ENCODE peak calls at places on chromosome 3, in eight cellular contexts. One of them, this sample, is unnamed.

GRCh38 chr3:20511863-20512262 is 325.9 kb upstream of the SGO1 start:
- DNase-seq in GM13976: peak
- DNase-seq in activated CD8-positive, alpha-beta memory T cell treated with anti-CD3 and anti-CD28 coated beads, Interleukin-2, amount 50 U/mL, for 48 hours: no peak
- DNase-seq in posterior vena cava: no peak
- DNase-seq in NCI-H1694: peak
- DNase-seq in left colon: no peak
- DNase-seq in brain microvascular endothelial cell: peak
- DNase-seq in stimulated activated CD4-positive, alpha-beta T cell treated with anti-CD3 and anti-CD28 coated beads, TNF-alpha, amount 100 ng/mL, for 4 hours: no peak
- DNase-seq in this sample: no peak

GRCh38 chr3:113287111-113287817 is 75.9 kb downstream of the BOC start:
- DNase-seq in GM13976: peak
- DNase-seq in activated CD8-positive, alpha-beta memory T cell treated with anti-CD3 and anti-CD28 coated beads, Interleukin-2, amount 50 U/mL, for 48 hours: no peak
- DNase-seq in posterior vena cava: no peak
- DNase-seq in NCI-H1694: peak
- DNase-seq in left colon: no peak
- DNase-seq in brain microvascular endothelial cell: peak
- DNase-seq in stimulated activated CD4-positive, alpha-beta T cell treated with anti-CD3 and anti-CD28 coated beads, TNF-alpha, amount 100 ng/mL, for 4 hours: no peak
- DNase-seq in this sample: no peak

GRCh38 chr3:171354049-171354705 is 106.0 kb downstream of the TNIK start:
- DNase-seq in GM13976: no peak
- DNase-seq in activated CD8-positive, alpha-beta memory T cell treated with anti-CD3 and anti-CD28 coated beads, Interleukin-2, amount 50 U/mL, for 48 hours: no peak
- DNase-seq in posterior vena cava: no peak
- DNase-seq in NCI-H1694: no peak
- DNase-seq in left colon: no peak
- DNase-seq in brain microvascular endothelial cell: no peak
- DNase-seq in stimulated activated CD4-positive, alpha-beta T cell treated with anti-CD3 and anti-CD28 coated beads, TNF-alpha, amount 100 ng/mL, for 4 hours: no peak
- DNase-seq in this sample: no peak

GRCh38 chr3:13107661-13108060 is 34.4 kb upstream of the IQSEC1 start:
- DNase-seq in GM13976: no peak
- DNase-seq in activated CD8-positive, alpha-beta memory T cell treated with anti-CD3 and anti-CD28 coated beads, Interleukin-2, amount 50 U/mL, for 48 hours: no peak
- DNase-seq in posterior vena cava: peak
- DNase-seq in NCI-H1694: no peak
- DNase-seq in left colon: no peak
- DNase-seq in brain microvascular endothelial cell: no peak
- DNase-seq in stimulated activated CD4-positive, alpha-beta T cell treated with anti-CD3 and anti-CD28 coated beads, TNF-alpha, amount 100 ng/mL, for 4 hours: no peak
- DNase-seq in this sample: no peak

GRCh38 chr3:48247401-48247807 is 6.5 kb downstream of the ZNF589 start:
- DNase-seq in GM13976: no peak
- DNase-seq in activated CD8-positive, alpha-beta memory T cell treated with anti-CD3 and anti-CD28 coated beads, Interleukin-2, amount 50 U/mL, for 48 hours: no peak
- DNase-seq in posterior vena cava: peak
- DNase-seq in NCI-H1694: no peak
- DNase-seq in left colon: no peak
- DNase-seq in brain microvascular endothelial cell: no peak
- DNase-seq in stimulated activated CD4-positive, alpha-beta T cell treated with anti-CD3 and anti-CD28 coated beads, TNF-alpha, amount 100 ng/mL, for 4 hours: no peak
- DNase-seq in this sample: no peak

GRCh38 chr3:105944721-105945120 is 75.9 kb upstream of the CBLB start:
- DNase-seq in GM13976: no peak
- DNase-seq in activated CD8-positive, alpha-beta memory T cell treated with anti-CD3 and anti-CD28 coated beads, Interleukin-2, amount 50 U/mL, for 48 hours: no peak
- DNase-seq in posterior vena cava: no peak
- DNase-seq in NCI-H1694: no peak
- DNase-seq in left colon: no peak
- DNase-seq in brain microvascular endothelial cell: peak
- DNase-seq in stimulated activated CD4-positive, alpha-beta T cell treated with anti-CD3 and anti-CD28 coated beads, TNF-alpha, amount 100 ng/mL, for 4 hours: no peak
- DNase-seq in this sample: no peak

GRCh38 chr3:107124885-107125284 is 252.4 kb upstream of the CCDC54 start:
- DNase-seq in GM13976: no peak
- DNase-seq in activated CD8-positive, alpha-beta memory T cell treated with anti-CD3 and anti-CD28 coated beads, Interleukin-2, amount 50 U/mL, for 48 hours: no peak
- DNase-seq in posterior vena cava: no peak
- DNase-seq in NCI-H1694: no peak
- DNase-seq in left colon: no peak
- DNase-seq in brain microvascular endothelial cell: peak
- DNase-seq in stimulated activated CD4-positive, alpha-beta T cell treated with anti-CD3 and anti-CD28 coated beads, TNF-alpha, amount 100 ng/mL, for 4 hours: no peak
- DNase-seq in this sample: no peak

GRCh38 chr3:55828712-55829111 is 341.6 kb upstream of the WNT5A start:
- DNase-seq in GM13976: no peak
- DNase-seq in activated CD8-positive, alpha-beta memory T cell treated with anti-CD3 and anti-CD28 coated beads, Interleukin-2, amount 50 U/mL, for 48 hours: no peak
- DNase-seq in posterior vena cava: no peak
- DNase-seq in NCI-H1694: no peak
- DNase-seq in left colon: no peak
- DNase-seq in brain microvascular endothelial cell: no peak
- DNase-seq in stimulated activated CD4-positive, alpha-beta T cell treated with anti-CD3 and anti-CD28 coated beads, TNF-alpha, amount 100 ng/mL, for 4 hours: no peak
- DNase-seq in this sample: no peak

GRCh38 chr3:184568918-184569829 is 7.6 kb downstream of the EPHB3 start:
- DNase-seq in GM13976: no peak
- DNase-seq in activated CD8-positive, alpha-beta memory T cell treated with anti-CD3 and anti-CD28 coated beads, Interleukin-2, amount 50 U/mL, for 48 hours: peak
- DNase-seq in posterior vena cava: peak
- DNase-seq in NCI-H1694: peak
- DNase-seq in left colon: peak
- DNase-seq in brain microvascular endothelial cell: peak
- DNase-seq in stimulated activated CD4-positive, alpha-beta T cell treated with anti-CD3 and anti-CD28 coated beads, TNF-alpha, amount 100 ng/mL, for 4 hours: no peak
- DNase-seq in this sample: peak

GRCh38 chr3:155572085-155572484 is 172.8 kb downstream of the PLCH1 start:
- DNase-seq in GM13976: no peak
- DNase-seq in activated CD8-positive, alpha-beta memory T cell treated with anti-CD3 and anti-CD28 coated beads, Interleukin-2, amount 50 U/mL, for 48 hours: no peak
- DNase-seq in posterior vena cava: no peak
- DNase-seq in NCI-H1694: peak
- DNase-seq in left colon: no peak
- DNase-seq in brain microvascular endothelial cell: no peak
- DNase-seq in stimulated activated CD4-positive, alpha-beta T cell treated with anti-CD3 and anti-CD28 coated beads, TNF-alpha, amount 100 ng/mL, for 4 hours: no peak
- DNase-seq in this sample: no peak

GRCh38 chr3:149203758-149204157 is 17.9 kb downstream of the CP start:
- DNase-seq in GM13976: peak
- DNase-seq in activated CD8-positive, alpha-beta memory T cell treated with anti-CD3 and anti-CD28 coated beads, Interleukin-2, amount 50 U/mL, for 48 hours: no peak
- DNase-seq in posterior vena cava: no peak
- DNase-seq in NCI-H1694: no peak
- DNase-seq in left colon: no peak
- DNase-seq in brain microvascular endothelial cell: no peak
- DNase-seq in stimulated activated CD4-positive, alpha-beta T cell treated with anti-CD3 and anti-CD28 coated beads, TNF-alpha, amount 100 ng/mL, for 4 hours: no peak
- DNase-seq in this sample: no peak

GRCh38 chr3:126570103-126570541 is 11.4 kb upstream of the C3orf22 start:
- DNase-seq in GM13976: peak
- DNase-seq in activated CD8-positive, alpha-beta memory T cell treated with anti-CD3 and anti-CD28 coated beads, Interleukin-2, amount 50 U/mL, for 48 hours: peak
- DNase-seq in posterior vena cava: no peak
- DNase-seq in NCI-H1694: no peak
- DNase-seq in left colon: no peak
- DNase-seq in brain microvascular endothelial cell: no peak
- DNase-seq in stimulated activated CD4-positive, alpha-beta T cell treated with anti-CD3 and anti-CD28 coated beads, TNF-alpha, amount 100 ng/mL, for 4 hours: no peak
- DNase-seq in this sample: no peak

GRCh38 chr3:186220886-186221285 is 112.0 kb upstream of the ETV5 start:
- DNase-seq in GM13976: no peak
- DNase-seq in activated CD8-positive, alpha-beta memory T cell treated with anti-CD3 and anti-CD28 coated beads, Interleukin-2, amount 50 U/mL, for 48 hours: no peak
- DNase-seq in posterior vena cava: no peak
- DNase-seq in NCI-H1694: no peak
- DNase-seq in left colon: no peak
- DNase-seq in brain microvascular endothelial cell: no peak
- DNase-seq in stimulated activated CD4-positive, alpha-beta T cell treated with anti-CD3 and anti-CD28 coated beads, TNF-alpha, amount 100 ng/mL, for 4 hours: no peak
- DNase-seq in this sample: no peak

GRCh38 chr3:25097023-25097422 is 331.0 kb upstream of the RARB start:
- DNase-seq in GM13976: no peak
- DNase-seq in activated CD8-positive, alpha-beta memory T cell treated with anti-CD3 and anti-CD28 coated beads, Interleukin-2, amount 50 U/mL, for 48 hours: no peak
- DNase-seq in posterior vena cava: no peak
- DNase-seq in NCI-H1694: no peak
- DNase-seq in left colon: no peak
- DNase-seq in brain microvascular endothelial cell: no peak
- DNase-seq in stimulated activated CD4-positive, alpha-beta T cell treated with anti-CD3 and anti-CD28 coated beads, TNF-alpha, amount 100 ng/mL, for 4 hours: no peak
- DNase-seq in this sample: no peak

GRCh38 chr3:127714866-127715265 is 42.1 kb downstream of the ABTB1 start:
- DNase-seq in GM13976: no peak
- DNase-seq in activated CD8-positive, alpha-beta memory T cell treated with anti-CD3 and anti-CD28 coated beads, Interleukin-2, amount 50 U/mL, for 48 hours: no peak
- DNase-seq in posterior vena cava: peak
- DNase-seq in NCI-H1694: no peak
- DNase-seq in left colon: no peak
- DNase-seq in brain microvascular endothelial cell: no peak
- DNase-seq in stimulated activated CD4-positive, alpha-beta T cell treated with anti-CD3 and anti-CD28 coated beads, TNF-alpha, amount 100 ng/mL, for 4 hours: no peak
- DNase-seq in this sample: no peak

GRCh38 chr3:194132465-194133358 is 3.2 kb upstream of the HES1 start:
- DNase-seq in GM13976: no peak
- DNase-seq in activated CD8-positive, alpha-beta memory T cell treated with anti-CD3 and anti-CD28 coated beads, Interleukin-2, amount 50 U/mL, for 48 hours: no peak
- DNase-seq in posterior vena cava: no peak
- DNase-seq in NCI-H1694: no peak
- DNase-seq in left colon: no peak
- DNase-seq in brain microvascular endothelial cell: no peak
- DNase-seq in stimulated activated CD4-positive, alpha-beta T cell treated with anti-CD3 and anti-CD28 coated beads, TNF-alpha, amount 100 ng/mL, for 4 hours: no peak
- DNase-seq in this sample: no peak

GRCh38 chr3:47022540-47023161 is 43.2 kb downstream of the NBEAL2 start:
- DNase-seq in GM13976: no peak
- DNase-seq in activated CD8-positive, alpha-beta memory T cell treated with anti-CD3 and anti-CD28 coated beads, Interleukin-2, amount 50 U/mL, for 48 hours: no peak
- DNase-seq in posterior vena cava: no peak
- DNase-seq in NCI-H1694: no peak
- DNase-seq in left colon: peak
- DNase-seq in brain microvascular endothelial cell: no peak
- DNase-seq in stimulated activated CD4-positive, alpha-beta T cell treated with anti-CD3 and anti-CD28 coated beads, TNF-alpha, amount 100 ng/mL, for 4 hours: no peak
- DNase-seq in this sample: peak

GRCh38 chr3:50627407-50628051 is 10.6 kb downstream of the MAPKAPK3 start:
- DNase-seq in GM13976: peak
- DNase-seq in activated CD8-positive, alpha-beta memory T cell treated with anti-CD3 and anti-CD28 coated beads, Interleukin-2, amount 50 U/mL, for 48 hours: no peak
- DNase-seq in posterior vena cava: peak
- DNase-seq in NCI-H1694: no peak
- DNase-seq in left colon: no peak
- DNase-seq in brain microvascular endothelial cell: peak
- DNase-seq in stimulated activated CD4-positive, alpha-beta T cell treated with anti-CD3 and anti-CD28 coated beads, TNF-alpha, amount 100 ng/mL, for 4 hours: no peak
- DNase-seq in this sample: no peak

GRCh38 chr3:158105124-158105709 is 1.0 kb downstream of the SHOX2 start:
- DNase-seq in GM13976: peak
- DNase-seq in activated CD8-positive, alpha-beta memory T cell treated with anti-CD3 and anti-CD28 coated beads, Interleukin-2, amount 50 U/mL, for 48 hours: no peak
- DNase-seq in posterior vena cava: no peak
- DNase-seq in NCI-H1694: no peak
- DNase-seq in left colon: peak
- DNase-seq in brain microvascular endothelial cell: no peak
- DNase-seq in stimulated activated CD4-positive, alpha-beta T cell treated with anti-CD3 and anti-CD28 coated beads, TNF-alpha, amount 100 ng/mL, for 4 hours: no peak
- DNase-seq in this sample: no peak

GRCh38 chr3:15309662-15310335 is 22.6 kb downstream of the SH3BP5 start:
- DNase-seq in GM13976: no peak
- DNase-seq in activated CD8-positive, alpha-beta memory T cell treated with anti-CD3 and anti-CD28 coated beads, Interleukin-2, amount 50 U/mL, for 48 hours: peak
- DNase-seq in posterior vena cava: no peak
- DNase-seq in NCI-H1694: no peak
- DNase-seq in left colon: no peak
- DNase-seq in brain microvascular endothelial cell: peak
- DNase-seq in stimulated activated CD4-positive, alpha-beta T cell treated with anti-CD3 and anti-CD28 coated beads, TNF-alpha, amount 100 ng/mL, for 4 hours: no peak
- DNase-seq in this sample: no peak

GRCh38 chr3:49912787-49913375 is 9.2 kb upstream of the MST1R start:
- DNase-seq in GM13976: peak
- DNase-seq in activated CD8-positive, alpha-beta memory T cell treated with anti-CD3 and anti-CD28 coated beads, Interleukin-2, amount 50 U/mL, for 48 hours: no peak
- DNase-seq in posterior vena cava: no peak
- DNase-seq in NCI-H1694: peak
- DNase-seq in left colon: no peak
- DNase-seq in brain microvascular endothelial cell: no peak
- DNase-seq in stimulated activated CD4-positive, alpha-beta T cell treated with anti-CD3 and anti-CD28 coated beads, TNF-alpha, amount 100 ng/mL, for 4 hours: no peak
- DNase-seq in this sample: no peak

GRCh38 chr3:179666436-179667035 is 13.7 kb downstream of the USP13 start:
- DNase-seq in GM13976: no peak
- DNase-seq in activated CD8-positive, alpha-beta memory T cell treated with anti-CD3 and anti-CD28 coated beads, Interleukin-2, amount 50 U/mL, for 48 hours: no peak
- DNase-seq in posterior vena cava: no peak
- DNase-seq in NCI-H1694: peak
- DNase-seq in left colon: no peak
- DNase-seq in brain microvascular endothelial cell: no peak
- DNase-seq in stimulated activated CD4-positive, alpha-beta T cell treated with anti-CD3 and anti-CD28 coated beads, TNF-alpha, amount 100 ng/mL, for 4 hours: no peak
- DNase-seq in this sample: no peak

GRCh38 chr3:123632161-123632655 is 47.4 kb upstream of the HACD2 start:
- DNase-seq in GM13976: no peak
- DNase-seq in activated CD8-positive, alpha-beta memory T cell treated with anti-CD3 and anti-CD28 coated beads, Interleukin-2, amount 50 U/mL, for 48 hours: no peak
- DNase-seq in posterior vena cava: no peak
- DNase-seq in NCI-H1694: no peak
- DNase-seq in left colon: no peak
- DNase-seq in brain microvascular endothelial cell: no peak
- DNase-seq in stimulated activated CD4-positive, alpha-beta T cell treated with anti-CD3 and anti-CD28 coated beads, TNF-alpha, amount 100 ng/mL, for 4 hours: no peak
- DNase-seq in this sample: no peak

GRCh38 chr3:49745986-49746385 is 22.2 kb upstream of the GMPPB start:
- DNase-seq in GM13976: no peak
- DNase-seq in activated CD8-positive, alpha-beta memory T cell treated with anti-CD3 and anti-CD28 coated beads, Interleukin-2, amount 50 U/mL, for 48 hours: peak
- DNase-seq in posterior vena cava: no peak
- DNase-seq in NCI-H1694: no peak
- DNase-seq in left colon: no peak
- DNase-seq in brain microvascular endothelial cell: no peak
- DNase-seq in stimulated activated CD4-positive, alpha-beta T cell treated with anti-CD3 and anti-CD28 coated beads, TNF-alpha, amount 100 ng/mL, for 4 hours: no peak
- DNase-seq in this sample: no peak

GRCh38 chr3:54713455-54713854 is 214.4 kb downstream of the LRTM1 start:
- DNase-seq in GM13976: no peak
- DNase-seq in activated CD8-positive, alpha-beta memory T cell treated with anti-CD3 and anti-CD28 coated beads, Interleukin-2, amount 50 U/mL, for 48 hours: no peak
- DNase-seq in posterior vena cava: no peak
- DNase-seq in NCI-H1694: no peak
- DNase-seq in left colon: no peak
- DNase-seq in brain microvascular endothelial cell: no peak
- DNase-seq in stimulated activated CD4-positive, alpha-beta T cell treated with anti-CD3 and anti-CD28 coated beads, TNF-alpha, amount 100 ng/mL, for 4 hours: no peak
- DNase-seq in this sample: no peak

GRCh38 chr3:46845397-46845859 is 17.8 kb downstream of the MYL3 start:
- DNase-seq in GM13976: no peak
- DNase-seq in activated CD8-positive, alpha-beta memory T cell treated with anti-CD3 and anti-CD28 coated beads, Interleukin-2, amount 50 U/mL, for 48 hours: no peak
- DNase-seq in posterior vena cava: peak
- DNase-seq in NCI-H1694: no peak
- DNase-seq in left colon: no peak
- DNase-seq in brain microvascular endothelial cell: peak
- DNase-seq in stimulated activated CD4-positive, alpha-beta T cell treated with anti-CD3 and anti-CD28 coated beads, TNF-alpha, amount 100 ng/mL, for 4 hours: no peak
- DNase-seq in this sample: peak

This sample was measured in pancreas.